ENCODE peak calls at places on chromosomes 4 and X, in eight cellular contexts. G is fibroblast of lung, U is endothelial cell of umbilical vein, M is HepG2, O is PC-3, A is HCT116, Q is GM23248, W is SK-N-MC. Z is an unnamed sample.

GRCh38 chrX:41452972-41453371 is 5.8 kb downstream of the NYX start:
- DNase-seq in G (peak), U (no peak), M (no peak), O (no peak), A (no peak), Q (peak), W (no peak), Z (no peak)

GRCh38 chrX:116276191-116276700 is 105.7 kb downstream of the AGTR2 start:
- DNase-seq in G (no peak), U (no peak), M (no peak), O (no peak), A (no peak), Q (no peak), W (no peak), Z (no peak)

GRCh38 chr4:168978001-168978700 is 31.9 kb downstream of the CBR4 start:
- DNase-seq in G (peak), U (no peak), M (peak), O (peak), A (no peak), Q (peak), W (no peak), Z (peak)

GRCh38 chrX:40099046-40099968 is 1.5 kb upstream of the BCOR start:
- DNase-seq in G (no peak), U (no peak), M (no peak), O (no peak), A (no peak), Q (peak), W (no peak), Z (no peak)

GRCh38 chr4:102623622-102624021 is 122.5 kb downstream of the NFKB1 start:
- DNase-seq in G (peak), U (peak), M (peak), O (peak), A (peak), Q (peak), W (peak), Z (no peak)

GRCh38 chr4:182807841-182808548 is 109.2 kb downstream of the DCTD start:
- DNase-seq in G (no peak), U (no peak), M (no peak), O (no peak), A (no peak), Q (no peak), W (no peak), Z (no peak)

GRCh38 chr4:73257995-73258667 is 467 bp downstream of the ANKRD17 start:
- DNase-seq in G (peak), U (peak), M (peak), O (peak), A (no peak), Q (peak), W (no peak), Z (peak)

GRCh38 chr4:8710416-8710815 is 117.9 kb downstream of the CPZ start:
- DNase-seq in G (no peak), U (no peak), M (no peak), O (no peak), A (no peak), Q (no peak), W (no peak), Z (no peak)

GRCh38 chr4:124486423-124486822 is 226.1 kb downstream of the ANKRD50 start:
- DNase-seq in G (no peak), U (no peak), M (peak), O (no peak), A (peak), Q (no peak), W (no peak), Z (no peak)

GRCh38 chr4:122017296-122017695 is 65.4 kb upstream of the TRPC3 start:
- DNase-seq in G (peak), U (no peak), M (no peak), O (no peak), A (no peak), Q (no peak), W (no peak), Z (no peak)

GRCh38 chrX:97400492-97400891 is 516.8 kb downstream of the RPA4 start:
- DNase-seq in G (no peak), U (no peak), M (no peak), O (peak), A (no peak), Q (no peak), W (no peak), Z (no peak)

GRCh38 chr4:184369871-184370270 is 104.5 kb downstream of the IRF2 start:
- DNase-seq in G (peak), U (no peak), M (no peak), O (no peak), A (no peak), Q (no peak), W (peak), Z (no peak)

GRCh38 chr4:76950846-76951321 is 1.3 kb downstream of the SEPTIN11 start:
- DNase-seq in G (peak), U (peak), M (no peak), O (peak), A (no peak), Q (peak), W (no peak), Z (peak)

GRCh38 chr4:2330119-2331042 is 68.5 kb upstream of the MXD4 start:
- DNase-seq in G (peak), U (peak), M (no peak), O (peak), A (peak), Q (peak), W (no peak), Z (peak)

GRCh38 chr4:8393593-8394038 is 46.9 kb downstream of the ACOX3 start:
- DNase-seq in G (peak), U (peak), M (no peak), O (peak), A (no peak), Q (peak), W (no peak), Z (peak)

GRCh38 chr4:2931765-2932560 is 31.2 kb downstream of the NOP14 start:
- DNase-seq in G (no peak), U (peak), M (no peak), O (no peak), A (no peak), Q (no peak), W (no peak), Z (no peak)

GRCh38 chr4:125728568-125728967 is 413.8 kb downstream of the FAT4 start:
- DNase-seq in G (peak), U (peak), M (no peak), O (peak), A (no peak), Q (peak), W (no peak), Z (peak)

GRCh38 chrX:58025979-58026378 is 115.7 kb upstream of the ZXDA start:
- DNase-seq in G (peak), U (peak), M (peak), O (peak), A (peak), Q (peak), W (no peak), Z (peak)

GRCh38 chr4:173859091-173859713 is 329.2 kb upstream of the HAND2 start:
- DNase-seq in G (no peak), U (no peak), M (no peak), O (no peak), A (no peak), Q (no peak), W (no peak), Z (no peak)

GRCh38 chr4:174216935-174217272 is 66.6 kb downstream of the FBXO8 start:
- DNase-seq in G (no peak), U (no peak), M (no peak), O (no peak), A (no peak), Q (no peak), W (no peak), Z (no peak)

GRCh38 chr4:153518637-153519384 is 52.7 kb downstream of the TMEM131L start:
- DNase-seq in G (no peak), U (no peak), M (peak), O (no peak), A (no peak), Q (no peak), W (no peak), Z (no peak)

GRCh38 chr4:78748361-78748760 is 27.8 kb upstream of the BMP2K start:
- DNase-seq in G (peak), U (no peak), M (no peak), O (no peak), A (no peak), Q (peak), W (no peak), Z (peak)

GRCh38 chrX:850471-850916 is 219.9 kb downstream of the SHOX start:
- DNase-seq in G (no peak), U (no peak), M (peak), O (no peak), A (no peak), Q (no peak), W (no peak), Z (no peak)

GRCh38 chr4:8355864-8356565 is 84.5 kb downstream of the ACOX3 start:
- DNase-seq in G (peak), U (peak), M (no peak), O (no peak), A (no peak), Q (peak), W (no peak), Z (peak)

GRCh38 chr4:122003335-122003734 is 51.5 kb upstream of the TRPC3 start:
- DNase-seq in G (no peak), U (peak), M (peak), O (peak), A (peak), Q (peak), W (no peak), Z (no peak)

GRCh38 chr4:113835005-113835404 is 73.5 kb upstream of the CAMK2D start:
- DNase-seq in G (peak), U (peak), M (no peak), O (peak), A (no peak), Q (peak), W (no peak), Z (no peak)

GRCh38 chrX:13932416-13932815 is 97.3 kb downstream of the GEMIN8 start:
- DNase-seq in G (no peak), U (no peak), M (no peak), O (no peak), A (no peak), Q (no peak), W (no peak), Z (no peak)

GRCh38 chrX:123833387-123833786 is 26.5 kb upstream of the XIAP start:
- DNase-seq in G (peak), U (peak), M (peak), O (peak), A (peak), Q (peak), W (peak), Z (peak)

GRCh38 chr4:127203561-127204260 is 429.0 kb upstream of the INTU start:
- DNase-seq in G (peak), U (no peak), M (no peak), O (peak), A (no peak), Q (peak), W (no peak), Z (peak)

GRCh38 chr4:118981839-118982381 is 93.3 kb downstream of the SYNPO2 start:
- DNase-seq in G (peak), U (peak), M (peak), O (peak), A (peak), Q (peak), W (no peak), Z (peak)

GRCh38 chr4:110364911-110365520 is 110.9 kb upstream of the ENPEP start:
- DNase-seq in G (peak), U (no peak), M (no peak), O (no peak), A (no peak), Q (no peak), W (no peak), Z (no peak)

GRCh38 chrX:145405012-145405411 is 157.7 kb downstream of the SPANXN1 start:
- DNase-seq in G (peak), U (peak), M (peak), O (peak), A (peak), Q (peak), W (peak), Z (peak)

GRCh38 chrX:1150569-1151347 is 61.7 kb downstream of the CRLF2 start:
- DNase-seq in G (no peak), U (no peak), M (no peak), O (no peak), A (no peak), Q (no peak), W (no peak), Z (no peak)

GRCh38 chrX:150060406-150060805 is 122.1 kb upstream of the EOLA2 start:
- DNase-seq in G (peak), U (no peak), M (no peak), O (peak), A (no peak), Q (peak), W (no peak), Z (peak)

GRCh38 chr4:710116-710515 is 4.5 kb downstream of the PCGF3 start:
- DNase-seq in G (no peak), U (no peak), M (no peak), O (no peak), A (no peak), Q (no peak), W (no peak), Z (no peak)

GRCh38 chr4:27775156-27775555 is 914.5 kb downstream of the STIM2 start:
- DNase-seq in G (no peak), U (no peak), M (no peak), O (no peak), A (no peak), Q (no peak), W (no peak), Z (no peak)

GRCh38 chr4:139808381-139809206 is 143.0 kb downstream of the MGST2 start:
- DNase-seq in G (peak), U (peak), M (peak), O (no peak), A (no peak), Q (no peak), W (no peak), Z (no peak)

GRCh38 chr4:34861661-34862060 is 1382.7 kb downstream of the ARAP2 start:
- DNase-seq in G (peak), U (no peak), M (no peak), O (no peak), A (no peak), Q (no peak), W (no peak), Z (no peak)

GRCh38 chrX:85828771-85829170 is 218.6 kb downstream of the CHM start:
- DNase-seq in G (no peak), U (no peak), M (no peak), O (no peak), A (no peak), Q (no peak), W (no peak), Z (no peak)

DNA sequence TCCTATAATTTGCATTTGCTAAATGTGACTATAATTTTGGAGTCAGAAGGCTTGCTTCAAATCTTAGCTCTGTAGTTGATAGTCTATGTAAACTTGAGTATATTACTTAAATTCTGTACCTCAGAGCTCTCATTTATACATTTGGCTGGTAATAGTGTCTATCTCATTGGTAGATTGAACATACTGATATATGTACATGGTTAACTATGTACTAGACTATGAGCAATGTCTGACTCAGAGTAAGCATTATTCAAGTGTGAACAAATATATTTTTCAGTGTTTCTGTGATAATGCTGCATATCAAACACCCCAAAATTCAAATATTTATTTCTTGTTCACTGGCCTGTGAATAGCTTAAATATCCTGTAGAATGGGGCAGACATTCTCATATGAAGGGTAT is 1568.9 kb upstream of the PABPC4L start:
- DNase-seq in G (no peak), U (no peak), M (no peak), O (peak), A (no peak), Q (no peak), W (no peak), Z (no peak)
- TF ChIP-seq EZH2 in G (no peak), U (no peak), M (no peak), O (no peak), A (no peak), Q (no peak), W (no peak), Z (no peak)

GRCh38 chr4:7045553-7045952 is 2.4 kb downstream of the TADA2B start:
- DNase-seq in G (no peak), U (no peak), M (no peak), O (no peak), A (no peak), Q (no peak), W (no peak), Z (no peak)
- H3K9ac ChIP-seq in G (no peak), U (no peak), M (no peak), O (no peak), A (no peak), Q (peak), W (no peak), Z (no peak)

DNA sequence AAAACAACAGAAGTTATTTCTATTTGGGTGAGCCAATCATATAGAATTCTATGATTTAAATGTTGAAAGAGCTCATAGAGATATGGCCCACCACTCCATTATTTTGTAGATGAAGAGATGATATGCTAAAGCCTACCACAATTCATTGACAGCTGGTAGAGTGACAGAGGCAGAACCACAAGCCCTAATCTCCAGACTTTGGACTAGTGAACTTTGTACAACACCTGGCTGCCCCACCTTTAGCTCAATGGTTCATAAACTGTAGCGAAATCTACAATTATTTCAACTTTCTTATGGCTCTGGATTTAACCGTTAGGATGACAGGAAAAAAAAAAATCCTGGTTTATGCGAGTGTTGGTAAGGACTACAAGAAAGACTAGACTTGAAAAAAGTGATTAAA is 50.9 kb downstream of the PRKG2 start:
- DNase-seq in G (no peak), U (no peak), M (no peak), O (no peak), A (no peak), Q (no peak), W (no peak), Z (no peak)
- H3K27ac ChIP-seq in G (no peak), U (no peak), M (no peak), O (peak), A (peak), Q (peak), W (no peak), Z (no peak)

DNA sequence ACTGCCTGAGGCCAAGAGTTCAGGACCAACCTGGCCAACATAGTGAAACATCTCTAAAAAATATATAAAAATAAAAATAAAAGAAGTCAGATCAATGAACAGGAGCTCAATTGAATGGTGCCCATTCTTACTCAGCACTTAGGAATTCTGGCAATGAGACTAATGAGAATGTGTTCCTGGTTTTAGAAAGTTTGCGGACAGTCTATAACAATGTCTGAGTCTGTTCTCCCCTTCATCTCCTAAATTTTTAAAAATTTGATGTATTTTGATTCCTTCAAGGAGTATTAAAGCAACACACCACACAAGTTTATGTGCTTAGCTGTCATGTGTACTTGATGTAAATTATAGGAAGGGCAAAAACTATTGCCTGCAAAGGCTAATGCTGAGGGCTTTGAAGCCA is 30.6 kb upstream of the KCNIP4 start:
- DNase-seq in G (peak), U (no peak), M (no peak), O (no peak), A (no peak), Q (peak), W (no peak), Z (no peak)
- TF ChIP-seq EZH2 in G (no peak), U (no peak), M (no peak), O (no peak), A (no peak), Q (no peak), W (no peak), Z (no peak)

DNA sequence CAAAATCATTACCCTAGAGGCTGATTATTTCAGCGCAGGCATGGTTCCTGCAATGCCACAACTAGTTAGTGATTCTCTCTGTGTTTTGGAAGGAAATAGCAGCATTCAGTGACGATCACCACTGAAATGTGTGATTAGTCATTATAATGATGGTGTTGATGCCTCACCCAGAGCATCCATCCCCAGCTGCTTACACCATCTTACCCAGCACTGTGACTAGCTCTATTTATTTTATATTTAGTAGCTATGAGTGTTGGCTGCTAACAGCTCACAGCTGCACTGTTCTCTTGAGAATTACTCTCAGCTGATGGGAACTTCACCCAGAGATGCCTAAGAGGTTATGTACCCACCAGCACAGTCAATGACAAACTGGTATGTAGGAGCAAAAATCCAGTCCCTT is 60.5 kb upstream of the TSPAN7 start:
- DNase-seq in G (no peak), U (no peak), M (no peak), O (no peak), A (no peak), Q (peak), W (no peak), Z (peak)
- H3K9ac ChIP-seq in G (no peak), U (no peak), M (no peak), O (no peak), A (no peak), Q (no peak), W (no peak), Z (no peak)

DNA sequence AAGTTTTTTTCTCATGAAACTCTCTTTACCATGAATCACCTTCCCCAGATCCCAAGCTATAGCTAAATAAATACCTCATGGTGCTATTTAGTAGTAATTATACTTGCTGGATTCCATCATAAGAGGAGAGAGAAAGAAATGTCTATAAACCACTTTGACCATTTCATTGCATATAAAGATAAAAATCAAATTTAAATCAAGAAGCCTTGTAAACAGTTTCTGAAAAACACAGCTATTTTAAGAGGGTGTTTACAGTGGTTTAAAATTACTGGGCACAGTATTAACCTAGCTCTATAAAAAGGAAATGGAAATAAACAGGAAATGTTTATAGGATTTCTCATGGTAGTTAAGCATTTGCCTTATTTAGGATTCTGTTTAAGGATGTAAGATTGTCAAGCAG is 637.9 kb downstream of the ADGRL3 start:
- DNase-seq in G (no peak), U (no peak), M (no peak), O (peak), A (no peak), Q (no peak), W (no peak), Z (no peak)
- H3K27ac ChIP-seq in G (no peak), U (no peak), M (no peak), O (no peak), A (no peak), Q (no peak), W (no peak), Z (no peak)

GRCh38 chr4:41873380-41874295 is 61.6 kb upstream of the TMEM33 start:
- DNase-seq in G (no peak), U (no peak), M (no peak), O (no peak), A (no peak), Q (no peak), W (no peak), Z (no peak)
- TF ChIP-seq EZH2 in G (peak), U (no peak), M (no peak), O (no peak), A (no peak), Q (no peak), W (no peak), Z (no peak)

DNA sequence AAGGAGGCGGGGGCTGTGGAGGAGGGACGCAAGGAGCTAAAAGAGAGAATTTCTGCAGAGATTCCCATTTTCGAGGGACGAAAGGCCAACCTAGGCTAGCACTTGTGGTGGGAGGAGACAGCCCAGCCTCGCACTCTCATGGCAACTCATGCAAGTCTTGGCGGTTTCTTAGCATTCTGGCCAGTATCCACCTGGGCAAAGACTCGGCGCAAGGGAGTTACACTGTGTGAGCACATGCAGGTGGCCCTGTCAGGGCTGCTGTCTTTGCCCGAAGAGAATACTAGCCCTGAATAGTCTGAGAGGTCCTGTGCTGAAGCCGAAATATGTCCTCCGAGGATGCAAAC is 15.5 kb downstream of the MCF2 start:
- DNase-seq in G (no peak), U (no peak), M (no peak), O (no peak), A (no peak), Q (peak), W (no peak), Z (no peak)
- H3K9ac ChIP-seq in G (no peak), U (no peak), M (no peak), O (no peak), A (no peak), Q (no peak), W (no peak), Z (no peak)

Z was measured in mammary epithelial cell.